ENCODE peak calls at places on chromosomes 7 and 10, in four cellular contexts. I, N, H and E are unnamed samples.

GRCh38 chr10:123761666-123762230 is 95.6 kb downstream of the GPR26 start:
- DNase-seq in I (no peak), N (no peak), H (no peak), E (no peak)

GRCh38 chr10:11140963-11141362 is 123.3 kb downstream of the CELF2 start:
- DNase-seq in I (no peak), N (no peak), H (no peak), E (no peak)

GRCh38 chr7:35505031-35505430 is 189.9 kb downstream of the HERPUD2 start:
- DNase-seq in I (peak), N (no peak), H (no peak), E (no peak)

GRCh38 chr7:56081626-56082340 is 11.0 kb downstream of the PHKG1 start:
- DNase-seq in I (no peak), N (no peak), H (no peak), E (no peak)

GRCh38 chr10:97503413-97503812 is 4.7 kb downstream of the UBTD1 start:
- DNase-seq in I (no peak), N (no peak), H (no peak), E (no peak)

GRCh38 chr10:22620140-22620857 is 94.1 kb downstream of the PIP4K2A start:
- DNase-seq in I (no peak), N (peak), H (peak), E (no peak)

GRCh38 chr10:74839708-74840107 is 13.3 kb downstream of the KAT6B start:
- DNase-seq in I (no peak), N (no peak), H (no peak), E (no peak)

GRCh38 chr10:7206407-7207127 is 204.3 kb downstream of the SFMBT2 start:
- DNase-seq in I (no peak), N (no peak), H (no peak), E (no peak)

GRCh38 chr10:112484399-112484798 is 37.4 kb downstream of the VTI1A start:
- DNase-seq in I (no peak), N (no peak), H (no peak), E (no peak)

GRCh38 chr10:63376560-63377304 is 89.0 kb downstream of the JMJD1C start:
- DNase-seq in I (no peak), N (no peak), H (peak), E (no peak)

GRCh38 chr10:129766611-129767550 is 197.2 kb downstream of the EBF3 start:
- DNase-seq in I (no peak), N (no peak), H (no peak), E (no peak)

GRCh38 chr7:22350466-22351328 is 6.3 kb downstream of the RAPGEF5 start:
- DNase-seq in I (peak), N (no peak), H (no peak), E (no peak)

GRCh38 chr10:97861924-97862323 is 12.3 kb downstream of the GOLGA7B start:
- DNase-seq in I (peak), N (no peak), H (no peak), E (no peak)

GRCh38 chr7:84981038-84981601 is 205.7 kb downstream of the SEMA3D start:
- DNase-seq in I (peak), N (no peak), H (no peak), E (no peak)

GRCh38 chr7:96321041-96321669 is 743 bp downstream of the SLC25A13 start:
- DNase-seq in I (peak), N (no peak), H (peak), E (peak)

GRCh38 chr7:93159490-93159889 is 11.3 kb upstream of the SAMD9L start:
- DNase-seq in I (no peak), N (no peak), H (no peak), E (no peak)

GRCh38 chr7:149020483-149020882 is 7.8 kb downstream of the PDIA4 start:
- DNase-seq in I (no peak), N (no peak), H (no peak), E (no peak)

GRCh38 chr10:127293640-127294039 is 97.2 kb upstream of the INSYN2A start:
- DNase-seq in I (no peak), N (no peak), H (no peak), E (peak)